ENCODE peak calls at places on chromosomes 7 and 10, in ten cellular contexts. B, A, W, J, C, D, Z, O, K and X are unnamed samples.

GRCh38 chr10:79239275-79239779 is 107.9 kb upstream of the PPIF start:
- DNase-seq in B (peak; percentile 33), A (peak; percentile 86), W (peak; percentile 72), J (no peak), C (no peak), D (peak; percentile 70), Z (peak; percentile 80), O (peak; percentile 72), K (peak; percentile 61), X (peak; percentile 34)

GRCh38 chr7:22278660-22279059 is 78.3 kb downstream of the RAPGEF5 start:
- DNase-seq in B (no peak), A (no peak), W (no peak), J (no peak), C (no peak), D (no peak), Z (no peak), O (no peak), K (no peak), X (no peak)

GRCh38 chr7:152462995-152463713 is 27.4 kb upstream of the KMT2C start:
- DNase-seq in B (no peak), A (peak; percentile 66), W (no peak), J (no peak), C (no peak), D (peak; percentile 49), Z (peak; percentile 55), O (peak; percentile 81), K (peak; percentile 63), X (no peak)

GRCh38 chr10:120131183-120131582 is 238.7 kb downstream of the SEC23IP start:
- DNase-seq in B (no peak), A (peak; percentile 22), W (no peak), J (no peak), C (peak; percentile 38), D (no peak), Z (no peak), O (peak; percentile 62), K (peak; percentile 38), X (no peak)

GRCh38 chr10:131852161-131852822 is 48.5 kb upstream of the PPP2R2D start:
- DNase-seq in B (no peak), A (no peak), W (peak; percentile 13), J (no peak), C (no peak), D (no peak), Z (no peak), O (no peak), K (no peak), X (no peak)

GRCh38 chr7:16587785-16588184 is 57.8 kb downstream of the ANKMY2 start:
- DNase-seq in B (no peak), A (no peak), W (no peak), J (no peak), C (no peak), D (no peak), Z (no peak), O (no peak), K (no peak), X (no peak)

GRCh38 chr7:117791877-117792780 is 81.1 kb downstream of the CTTNBP2 start:
- DNase-seq in B (no peak), A (no peak), W (no peak), J (no peak), C (no peak), D (no peak), Z (no peak), O (no peak), K (no peak), X (no peak)

GRCh38 chr10:53233759-53234158 is 461.2 kb upstream of the MBL2 start:
- DNase-seq in B (no peak), A (no peak), W (no peak), J (no peak), C (no peak), D (no peak), Z (no peak), O (no peak), K (no peak), X (no peak)

GRCh38 chr7:27930910-27931476 is 191.0 kb downstream of the TAX1BP1 start:
- DNase-seq in B (no peak), A (no peak), W (no peak), J (no peak), C (no peak), D (no peak), Z (no peak), O (no peak), K (no peak), X (no peak)

GRCh38 chr10:63083904-63084689 is 49.0 kb upstream of the NRBF2 start:
- DNase-seq in B (peak; percentile 25), A (peak; percentile 87), W (no peak), J (peak; percentile 48), C (peak; percentile 64), D (peak; percentile 77), Z (peak; percentile 77), O (peak; percentile 76), K (peak; percentile 78), X (peak; percentile 24)

GRCh38 chr10:115355162-115355760 is 262.1 kb downstream of the ATRNL1 start:
- DNase-seq in B (no peak), A (peak; percentile 67), W (no peak), J (no peak), C (peak; percentile 74), D (no peak), Z (peak; percentile 63), O (peak; percentile 82), K (peak; percentile 46), X (peak; percentile 33)

GRCh38 chr10:119829429-119829828 is 43.2 kb downstream of the MCMBP start:
- DNase-seq in B (no peak), A (no peak), W (no peak), J (no peak), C (no peak), D (no peak), Z (no peak), O (no peak), K (no peak), X (no peak)

GRCh38 chr7:47390914-47391313 is 191.0 kb downstream of the TNS3 start:
- DNase-seq in B (no peak), A (no peak), W (no peak), J (no peak), C (no peak), D (no peak), Z (no peak), O (no peak), K (no peak), X (no peak)

GRCh38 chr10:7412482-7413251 is 1.8 kb upstream of the SFMBT2 start:
- DNase-seq in B (no peak), A (peak; percentile 20), W (peak; percentile 58), J (no peak), C (no peak), D (peak; percentile 69), Z (no peak), O (peak; percentile 63), K (peak; percentile 63), X (no peak)

DNA sequence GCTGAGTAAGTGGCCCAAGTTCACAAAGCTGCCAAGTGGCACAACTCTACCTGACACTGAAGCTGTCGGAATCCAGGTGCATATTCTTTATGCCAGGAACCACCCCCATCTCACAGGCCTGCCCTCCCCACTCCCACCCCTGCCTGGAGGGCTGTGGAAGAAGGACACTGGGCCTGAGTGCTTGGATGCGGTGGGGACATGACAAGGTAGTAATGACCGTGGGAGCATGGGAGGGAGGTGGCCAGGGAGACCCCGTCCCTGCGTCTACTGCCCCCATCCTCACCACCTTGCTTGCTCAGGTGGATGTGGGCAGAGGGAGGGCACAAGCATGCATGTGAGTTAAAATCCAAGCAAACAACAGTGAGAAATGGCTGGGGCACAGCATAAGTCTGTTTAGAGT is 57.8 kb downstream of the VSTM4 start:
- DNase-seq in B (no peak), A (no peak), W (no peak), J (no peak), C (no peak), D (no peak), Z (no peak), O (no peak), K (no peak), X (no peak)
- H3K27ac ChIP-seq in B (no peak overlapping the region), A (no peak overlapping the region), W (no peak overlapping the region), J (no peak overlapping the region), C (no peak overlapping the region), D (no peak overlapping the region), Z (no peak overlapping the region), O (no peak overlapping the region), K (no peak overlapping the region), X (no peak overlapping the region)

GRCh38 chr7:98866765-98867164 is 3.0 kb downstream of the TMEM130 start:
- DNase-seq in B (no peak), A (no peak), W (peak; percentile 2), J (no peak), C (no peak), D (no peak), Z (no peak), O (no peak), K (no peak), X (no peak)
- H3K27ac ChIP-seq in B (no peak overlapping the region), A (no peak overlapping the region), W (no peak overlapping the region), J (no peak overlapping the region), C (no peak overlapping the region), D (no peak overlapping the region), Z (no peak overlapping the region), O (no peak overlapping the region), K (no peak overlapping the region), X (no peak overlapping the region)

GRCh38 chr10:75205908-75206307 is 4.7 kb upstream of the VDAC2 start:
- DNase-seq in B (no peak), A (no peak), W (no peak), J (no peak), C (no peak), D (no peak), Z (no peak), O (no peak), K (no peak), X (no peak)

GRCh38 chr10:75201793-75202307 is 8.7 kb upstream of the VDAC2 start:
- DNase-seq in B (no peak), A (no peak), W (no peak), J (no peak), C (no peak), D (no peak), Z (no peak), O (peak; percentile 72), K (no peak), X (no peak)

GRCh38 chr10:75203724-75204123 is 6.9 kb upstream of the VDAC2 start:
- DNase-seq in B (no peak), A (no peak), W (no peak), J (no peak), C (no peak), D (no peak), Z (no peak), O (no peak), K (no peak), X (no peak)

GRCh38 chr10:75197906-75198305 is 12.7 kb upstream of the VDAC2 start:
- DNase-seq in B (no peak), A (no peak), W (no peak), J (no peak), C (no peak), D (peak; percentile 46), Z (no peak), O (no peak), K (peak; percentile 35), X (no peak)

GRCh38 chr10:75202321-75203096 is 8.1 kb upstream of the VDAC2 start:
- DNase-seq in B (no peak), A (peak; percentile 82), W (no peak), J (no peak), C (no peak), D (no peak), Z (peak; percentile 70), O (peak; percentile 32), K (peak; percentile 48), X (no peak)
- H3K27ac ChIP-seq in B (peak overlapping the region; percentile 39), A (peak overlapping the region; percentile 31), W (no peak overlapping the region), J (no peak overlapping the region), C (no peak overlapping the region), D (no peak overlapping the region), Z (peak overlapping the region; percentile 23), O (peak overlapping the region; percentile 83), K (no peak overlapping the region), X (peak overlapping the region; percentile 66)

DNA sequence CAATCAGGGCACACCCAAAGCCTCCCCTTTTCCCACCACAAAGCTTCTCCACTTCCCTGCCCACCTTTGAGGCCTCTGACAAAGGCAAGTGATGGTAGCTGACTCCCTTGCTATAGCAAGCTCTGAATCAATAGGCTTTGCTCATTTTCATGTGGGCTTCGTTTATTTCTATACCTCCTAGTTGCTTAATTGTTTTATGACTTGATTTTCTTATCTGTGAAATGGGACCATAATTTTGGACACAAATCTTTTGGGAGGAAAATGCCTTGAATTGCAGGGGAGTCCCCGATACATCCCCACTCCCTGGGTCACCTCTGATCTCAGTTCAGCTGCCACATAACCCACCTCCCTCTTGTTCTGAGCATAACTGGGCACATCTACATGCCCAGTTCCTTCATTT is 13.7 kb upstream of the DLG5 start:
- DNase-seq in B (no peak), A (no peak), W (no peak), J (no peak), C (no peak), D (no peak), Z (no peak), O (no peak), K (no peak), X (no peak)
- H3K27ac ChIP-seq in B (no peak overlapping the region), A (no peak overlapping the region), W (no peak overlapping the region), J (no peak overlapping the region), C (no peak overlapping the region), D (no peak overlapping the region), Z (no peak overlapping the region), O (peak overlapping the region; percentile 49), K (no peak overlapping the region), X (peak overlapping the region; percentile 74)